ENCODE peak calls at places on chromosomes 13 and 19, in eight cellular contexts. V, A, R, M, P, E, Y and I are unnamed samples.

GRCh38 chr13:97743946-97744345 is 209.5 kb upstream of the IPO5 start:
- DNase-seq in V (no peak), A (no peak), R (no peak), M (no peak), P (no peak), E (no peak), Y (no peak), I (no peak)

GRCh38 chr19:3034845-3035541 is 5.9 kb upstream of the TLE2 start:
- DNase-seq in V (peak; percentile 58), A (peak; percentile 51), R (no peak), M (peak; percentile 76), P (no peak), E (peak; percentile 58), Y (peak; percentile 62), I (peak; percentile 77)

GRCh38 chr19:50719566-50719965 is at the start of gene SHANK1:
- DNase-seq in V (peak; percentile 33), A (no peak), R (no peak), M (no peak), P (no peak), E (no peak), Y (no peak), I (no peak)

GRCh38 chr13:94704347-94705080 is 7.8 kb downstream of the SOX21 start:
- DNase-seq in V (no peak), A (no peak), R (no peak), M (no peak), P (no peak), E (no peak), Y (no peak), I (no peak)

GRCh38 chr13:50805805-50806204 is 37.7 kb downstream of the DLEU7 start:
- DNase-seq in V (no peak), A (no peak), R (no peak), M (peak; percentile 16), P (no peak), E (no peak), Y (no peak), I (no peak)

GRCh38 chr13:48235100-48235813 is 2.3 kb downstream of the ITM2B start:
- DNase-seq in V (no peak), A (peak; percentile 53), R (no peak), M (peak; percentile 89), P (no peak), E (no peak), Y (peak; percentile 27), I (peak; percentile 33)

GRCh38 chr13:79860757-79861156 is 379.8 kb downstream of the NDFIP2 start:
- DNase-seq in V (no peak), A (no peak), R (no peak), M (no peak), P (no peak), E (no peak), Y (peak; percentile 35), I (no peak)

GRCh38 chr19:1224847-1225246 is 13.0 kb downstream of the CBARP start:
- DNase-seq in V (no peak), A (no peak), R (no peak), M (no peak), P (no peak), E (no peak), Y (no peak), I (no peak)

GRCh38 chr19:9953802-9954542 is 17.7 kb upstream of the OLFM2 start:
- DNase-seq in V (no peak), A (no peak), R (no peak), M (no peak), P (no peak), E (no peak), Y (no peak), I (no peak)

GRCh38 chr13:36998624-36999041 is 507 bp downstream of the ALG5 start:
- DNase-seq in V (peak; percentile 11), A (no peak), R (no peak), M (peak; percentile 33), P (peak; percentile 18), E (peak; percentile 57), Y (peak; percentile 35), I (peak; percentile 46)

GRCh38 chr13:30204564-30204963 is 102.8 kb downstream of the KATNAL1 start:
- DNase-seq in V (no peak), A (no peak), R (no peak), M (no peak), P (no peak), E (no peak), Y (no peak), I (no peak)

GRCh38 chr19:325937-326565 is 18.5 kb downstream of the MIER2 start:
- DNase-seq in V (no peak), A (no peak), R (no peak), M (no peak), P (no peak), E (no peak), Y (no peak), I (no peak)

GRCh38 chr13:52650731-52651130 is 1.9 kb upstream of the SUGT1 start:
- DNase-seq in V (no peak), A (no peak), R (no peak), M (no peak), P (no peak), E (no peak), Y (no peak), I (no peak)

GRCh38 chr13:77457989-77458388 is 77.5 kb upstream of the SCEL start:
- DNase-seq in V (no peak), A (no peak), R (no peak), M (no peak), P (no peak), E (no peak), Y (no peak), I (no peak)

GRCh38 chr13:35891973-35892441 is 239.2 kb downstream of the DCLK1 start:
- DNase-seq in V (no peak), A (no peak), R (no peak), M (no peak), P (no peak), E (no peak), Y (peak; percentile 40), I (no peak)

GRCh38 chr13:112545866-112546265 is 42.1 kb downstream of the TUBGCP3 start:
- DNase-seq in V (no peak), A (no peak), R (no peak), M (no peak), P (no peak), E (no peak), Y (peak; percentile 51), I (no peak)

GRCh38 chr13:112968380-112968909 is 569 bp upstream of the MCF2L start:
- DNase-seq in V (no peak), A (peak; percentile 79), R (no peak), M (peak; percentile 25), P (peak; percentile 55), E (peak; percentile 64), Y (peak; percentile 75), I (no peak)

GRCh38 chr13:91714726-91715334 is 316.4 kb downstream of the GPC5 start:
- DNase-seq in V (no peak), A (no peak), R (no peak), M (peak; percentile 64), P (no peak), E (no peak), Y (no peak), I (no peak)

GRCh38 chr13:20177049-20177831 is 15.5 kb downstream of the GJB2 start:
- DNase-seq in V (no peak), A (no peak), R (no peak), M (no peak), P (no peak), E (no peak), Y (no peak), I (no peak)

GRCh38 chr13:59906413-59907027 is 257.2 kb downstream of the DIAPH3 start:
- DNase-seq in V (no peak), A (no peak), R (no peak), M (peak; percentile 12), P (no peak), E (no peak), Y (peak; percentile 50), I (no peak)

GRCh38 chr13:47933688-47934011 is 67.4 kb downstream of the SUCLA2 start:
- DNase-seq in V (no peak), A (no peak), R (no peak), M (no peak), P (no peak), E (no peak), Y (no peak), I (peak; percentile 54)

DNA sequence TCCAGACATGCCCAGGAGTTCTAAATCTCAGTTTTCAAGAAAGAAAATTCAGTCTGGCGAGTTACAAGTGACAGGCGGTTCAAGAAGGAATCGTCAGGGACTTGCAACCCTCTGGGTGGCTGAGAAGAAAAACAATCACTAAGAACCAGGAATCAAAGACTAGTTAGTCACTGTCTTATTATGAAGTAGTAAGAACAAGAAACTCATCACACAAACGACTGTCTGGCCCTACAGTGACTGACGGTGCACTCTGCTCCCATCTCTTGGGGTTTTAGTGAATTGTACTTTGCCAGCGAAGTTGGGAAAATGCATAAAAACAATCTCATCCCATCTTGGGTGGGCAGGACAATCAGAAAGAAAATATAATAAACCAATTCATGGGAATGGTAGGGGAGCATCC is 63.7 kb upstream of the SACS start:
- DNase-seq in V (no peak), A (no peak), R (no peak), M (no peak), P (no peak), E (no peak), Y (no peak), I (no peak)
- H3K27ac ChIP-seq in V (no peak overlapping the region), A (no peak overlapping the region), R (no peak overlapping the region), M (no peak overlapping the region), P (no peak overlapping the region), E (no peak overlapping the region), Y (no peak overlapping the region), I (no peak overlapping the region)

DNA sequence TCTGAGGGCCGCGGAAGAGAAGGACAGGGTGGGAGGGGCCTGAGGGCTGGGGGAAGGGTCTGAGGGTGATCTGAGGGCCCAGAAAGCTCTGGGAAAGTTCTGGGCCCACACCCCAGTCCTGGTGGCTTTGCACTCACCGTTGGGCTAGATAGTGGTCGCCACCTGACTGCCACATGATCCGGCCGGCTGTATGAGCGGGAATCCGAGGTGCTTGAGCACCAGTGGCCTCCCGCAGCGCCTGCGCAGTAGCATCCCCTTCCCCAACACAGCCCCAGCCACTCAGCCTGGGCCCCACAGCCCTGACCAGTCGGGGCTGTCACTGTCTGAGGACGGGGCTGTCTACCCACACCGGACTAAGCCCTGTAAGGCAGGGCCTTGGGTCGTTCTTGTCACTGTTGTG is 15.0 kb downstream of the PRODH2 start:
- DNase-seq in V (no peak), A (no peak), R (no peak), M (peak; percentile 55), P (no peak), E (no peak), Y (no peak), I (no peak)
- H3K36me3 ChIP-seq in V (no peaks in the 10 kb centered on the region), A (no peaks in the 10 kb centered on the region), R (no peaks in the 10 kb centered on the region), M (no peaks in the 10 kb centered on the region), P (no peaks in the 10 kb centered on the region), E (no peaks in the 10 kb centered on the region), Y (no peaks in the 10 kb centered on the region), I (no peaks in the 10 kb centered on the region)

GRCh38 chr19:51777570-51778460 is 16.8 kb downstream of the FPR2 start:
- DNase-seq in V (peak; percentile 57), A (peak; percentile 45), R (no peak), M (peak; percentile 92), P (peak; percentile 67), E (peak; percentile 70), Y (peak; percentile 91), I (peak; percentile 56)
- H3K27ac ChIP-seq in V (no peak overlapping the region), A (no peak overlapping the region), R (no peak overlapping the region), M (no peak overlapping the region), P (no peak overlapping the region), E (no peak overlapping the region), Y (no peak overlapping the region), I (no peak overlapping the region)

DNA sequence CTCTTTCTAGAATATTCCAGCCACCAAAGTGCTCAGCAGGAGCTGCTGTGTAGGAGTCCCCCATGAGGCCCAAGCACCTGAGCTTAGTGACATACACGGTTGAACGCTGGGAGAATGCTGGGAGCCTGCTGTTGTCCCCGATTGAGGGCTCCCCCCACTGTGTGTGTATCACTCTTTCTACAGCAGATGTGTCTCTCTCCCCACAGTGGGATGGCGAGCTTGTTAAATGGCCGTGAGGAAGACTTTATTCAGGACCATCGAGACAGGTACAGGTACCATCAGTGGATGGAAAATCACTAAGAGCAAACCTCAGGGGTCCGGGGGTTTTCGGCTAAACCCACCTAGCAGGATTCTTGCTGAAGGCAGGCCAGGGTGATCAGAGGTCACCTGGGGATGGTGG is 22.7 kb downstream of the EPN1 start:
- DNase-seq in V (no peak), A (no peak), R (no peak), M (no peak), P (no peak), E (no peak), Y (no peak), I (no peak)
- H3K36me3 ChIP-seq in V (peaks cover 36% of the 10 kb centered on the region), A (peaks cover 86% of the 10 kb centered on the region), R (no peaks in the 10 kb centered on the region), M (peaks cover 7% of the 10 kb centered on the region), P (peaks cover 72% of the 10 kb centered on the region), E (no peaks in the 10 kb centered on the region), Y (no peaks in the 10 kb centered on the region), I (peaks cover 20% of the 10 kb centered on the region)